ENCODE peak calls at places on chromosomes 16 and 17, in four cellular contexts. One of them, this sample, is unnamed.

GRCh38 chr17:42431758-42432161 is 8.7 kb upstream of the CAVIN1 start:
- DNase-seq in effector memory CD8-positive, alpha-beta T cell: no peak
- DNase-seq in GM13977: no peak
- DNase-seq in NCI-H1417: no peak
- DNase-seq in this sample: no peak

GRCh38 chr17:55420776-55421178 is 858 bp downstream of the MMD start:
- DNase-seq in GM13977: peak
- DNase-seq in effector memory CD8-positive, alpha-beta T cell: peak
- DNase-seq in NCI-H1417: peak
- DNase-seq in this sample: peak

GRCh38 chr17:74417178-74418045 is 14.5 kb upstream of the GPRC5C start:
- DNase-seq in effector memory CD8-positive, alpha-beta T cell: no peak
- DNase-seq in GM13977: peak
- DNase-seq in NCI-H1417: no peak
- DNase-seq in this sample: no peak

GRCh38 chr16:71788578-71788977 is 20.1 kb downstream of the AP1G1 start:
- DNase-seq in NCI-H1417: no peak
- DNase-seq in effector memory CD8-positive, alpha-beta T cell: no peak
- DNase-seq in GM13977: no peak
- DNase-seq in this sample: no peak

GRCh38 chr16:75096730-75097129 is 19.9 kb downstream of the LDHD start:
- DNase-seq in GM13977: no peak
- DNase-seq in effector memory CD8-positive, alpha-beta T cell: no peak
- DNase-seq in NCI-H1417: peak
- DNase-seq in this sample: no peak

GRCh38 chr16:51982715-51983680 is 563.9 kb downstream of the TOX3 start:
- DNase-seq in NCI-H1417: peak
- DNase-seq in GM13977: peak
- DNase-seq in effector memory CD8-positive, alpha-beta T cell: no peak
- DNase-seq in this sample: no peak

GRCh38 chr17:8222380-8222629 is 11.9 kb upstream of the AURKB start:
- DNase-seq in NCI-H1417: peak
- DNase-seq in effector memory CD8-positive, alpha-beta T cell: no peak
- DNase-seq in GM13977: peak
- DNase-seq in this sample: no peak

GRCh38 chr16:49696414-49697101 is 159.4 kb downstream of the ZNF423 start:
- DNase-seq in effector memory CD8-positive, alpha-beta T cell: no peak
- DNase-seq in GM13977: no peak
- DNase-seq in NCI-H1417: peak
- DNase-seq in this sample: no peak

GRCh38 chr17:83079340-83079747 is at the start of gene METRNL:
- DNase-seq in GM13977: peak
- DNase-seq in effector memory CD8-positive, alpha-beta T cell: peak
- DNase-seq in NCI-H1417: peak
- DNase-seq in this sample: no peak

GRCh38 chr17:28982191-28982793 is 23.5 kb downstream of the SEZ6 start:
- DNase-seq in effector memory CD8-positive, alpha-beta T cell: peak
- DNase-seq in NCI-H1417: no peak
- DNase-seq in GM13977: peak
- DNase-seq in this sample: peak

GRCh38 chr16:55506083-55506482 is 2.8 kb upstream of the LPCAT2 start:
- DNase-seq in NCI-H1417: peak
- DNase-seq in GM13977: peak
- DNase-seq in effector memory CD8-positive, alpha-beta T cell: no peak
- DNase-seq in this sample: no peak

GRCh38 chr17:2937331-2938003 is 125.9 kb downstream of the OR1D5 start:
- DNase-seq in GM13977: no peak
- DNase-seq in NCI-H1417: no peak
- DNase-seq in effector memory CD8-positive, alpha-beta T cell: no peak
- DNase-seq in this sample: no peak

GRCh38 chr17:7130626-7131467 is 16.2 kb upstream of the ASGR2 start:
- DNase-seq in GM13977: no peak
- DNase-seq in NCI-H1417: no peak
- DNase-seq in effector memory CD8-positive, alpha-beta T cell: no peak
- DNase-seq in this sample: no peak

GRCh38 chr17:77957215-77957868 is 1.2 kb upstream of the TNRC6C start:
- DNase-seq in GM13977: no peak
- DNase-seq in NCI-H1417: peak
- DNase-seq in effector memory CD8-positive, alpha-beta T cell: peak
- DNase-seq in this sample: no peak

GRCh38 chr17:1890758-1891450 is 61.1 kb downstream of the RPA1 start:
- DNase-seq in GM13977: no peak
- DNase-seq in effector memory CD8-positive, alpha-beta T cell: peak
- DNase-seq in NCI-H1417: no peak
- DNase-seq in this sample: no peak

GRCh38 chr17:77424585-77425344 is 284.0 kb downstream of the SEC14L1 start:
- DNase-seq in NCI-H1417: no peak
- DNase-seq in effector memory CD8-positive, alpha-beta T cell: no peak
- DNase-seq in GM13977: no peak
- DNase-seq in this sample: peak

GRCh38 chr16:31093132-31093703 is 1.4 kb downstream of the VKORC1 start:
- DNase-seq in GM13977: no peak
- DNase-seq in effector memory CD8-positive, alpha-beta T cell: no peak
- DNase-seq in NCI-H1417: peak
- DNase-seq in this sample: no peak

GRCh38 chr17:72152392-72152727 is 31.5 kb downstream of the SOX9 start:
- DNase-seq in GM13977: no peak
- DNase-seq in NCI-H1417: no peak
- DNase-seq in effector memory CD8-positive, alpha-beta T cell: no peak
- DNase-seq in this sample: no peak

GRCh38 chr17:43406676-43407645 is 8.2 kb downstream of the ARL4D start:
- DNase-seq in effector memory CD8-positive, alpha-beta T cell: no peak
- DNase-seq in NCI-H1417: no peak
- DNase-seq in GM13977: no peak
- DNase-seq in this sample: no peak

GRCh38 chr17:74134991-74135390 is 68.5 kb upstream of the RPL38 start:
- DNase-seq in NCI-H1417: no peak
- DNase-seq in GM13977: no peak
- DNase-seq in effector memory CD8-positive, alpha-beta T cell: no peak
- DNase-seq in this sample: no peak